ENCODE peak calls at places on chromosomes 5 and 9, in ten cellular contexts. One of them, this sample, is unnamed.
A peak's percentile ranks its signal among the peaks of the same experiment; 100 is the strongest.

GRCh38 chr9:102950341-102950740 is 44.8 kb upstream of the CYLC2 start:
- DNase-seq in tibial nerve: no peak
- DNase-seq in stomach: no peak
- DNase-seq in keratinocyte: no peak
- DNase-seq in tibial artery: no peak
- DNase-seq in coronary artery: no peak
- DNase-seq in A549: no peak
- DNase-seq in cardiac muscle cell: no peak
- DNase-seq in CD8-positive, alpha-beta T cell: no peak
- DNase-seq in GM23338: no peak
- DNase-seq in this sample: no peak

GRCh38 chr5:77981820-77982219 is 205.7 kb upstream of the TBCA start:
- DNase-seq in tibial nerve: no peak
- DNase-seq in stomach: no peak
- DNase-seq in keratinocyte: no peak
- DNase-seq in tibial artery: no peak
- DNase-seq in coronary artery: no peak
- DNase-seq in A549: peak; percentile 5
- DNase-seq in cardiac muscle cell: no peak
- DNase-seq in CD8-positive, alpha-beta T cell: no peak
- DNase-seq in GM23338: peak; percentile 22
- DNase-seq in this sample: no peak

GRCh38 chr5:23631283-23632045 is 124.1 kb downstream of the PRDM9 start:
- DNase-seq in tibial nerve: no peak
- DNase-seq in stomach: no peak
- DNase-seq in keratinocyte: no peak
- DNase-seq in tibial artery: no peak
- DNase-seq in coronary artery: no peak
- DNase-seq in A549: peak; percentile 70
- DNase-seq in cardiac muscle cell: peak; percentile 93
- DNase-seq in CD8-positive, alpha-beta T cell: no peak
- DNase-seq in GM23338: no peak
- DNase-seq in this sample: no peak

GRCh38 chr9:132062768-132063167 is 16.9 kb downstream of the MED27 start:
- DNase-seq in tibial nerve: no peak
- DNase-seq in stomach: no peak
- DNase-seq in keratinocyte: no peak
- DNase-seq in tibial artery: no peak
- DNase-seq in coronary artery: no peak
- DNase-seq in A549: no peak
- DNase-seq in cardiac muscle cell: no peak
- DNase-seq in CD8-positive, alpha-beta T cell: no peak
- DNase-seq in GM23338: no peak
- DNase-seq in this sample: no peak

GRCh38 chr5:140926903-140927573 is 939 bp downstream of the PCDHAC1 start:
- DNase-seq in tibial nerve: no peak
- DNase-seq in stomach: no peak
- DNase-seq in keratinocyte: no peak
- DNase-seq in tibial artery: no peak
- DNase-seq in coronary artery: no peak
- DNase-seq in A549: peak; percentile 2
- DNase-seq in cardiac muscle cell: peak; percentile 28
- DNase-seq in CD8-positive, alpha-beta T cell: no peak
- DNase-seq in GM23338: peak; percentile 74
- DNase-seq in this sample: peak; percentile 54

GRCh38 chr5:177357459-177358332 is at the start of gene RGS14:
- DNase-seq in tibial nerve: no peak
- DNase-seq in stomach: peak; percentile 45
- DNase-seq in keratinocyte: no peak
- DNase-seq in tibial artery: no peak
- DNase-seq in coronary artery: no peak
- DNase-seq in A549: no peak
- DNase-seq in cardiac muscle cell: peak; percentile 65
- DNase-seq in CD8-positive, alpha-beta T cell: peak; percentile 79
- DNase-seq in GM23338: no peak
- DNase-seq in this sample: peak; percentile 35

GRCh38 chr5:54570923-54571322 is 53.4 kb downstream of the SNX18 start:
- DNase-seq in tibial nerve: no peak
- DNase-seq in stomach: no peak
- DNase-seq in keratinocyte: no peak
- DNase-seq in tibial artery: peak; percentile 92
- DNase-seq in coronary artery: peak; percentile 81
- DNase-seq in A549: no peak
- DNase-seq in cardiac muscle cell: peak; percentile 82
- DNase-seq in CD8-positive, alpha-beta T cell: no peak
- DNase-seq in GM23338: no peak
- DNase-seq in this sample: no peak

GRCh38 chr9:94783121-94783664 is 56.7 kb downstream of the AOPEP start:
- DNase-seq in tibial nerve: peak; percentile 50
- DNase-seq in stomach: peak; percentile 80
- DNase-seq in keratinocyte: peak; percentile 98
- DNase-seq in tibial artery: peak; percentile 89
- DNase-seq in coronary artery: peak; percentile 86
- DNase-seq in A549: peak; percentile 100
- DNase-seq in cardiac muscle cell: peak; percentile 90
- DNase-seq in CD8-positive, alpha-beta T cell: peak; percentile 37
- DNase-seq in GM23338: peak; percentile 95
- DNase-seq in this sample: peak; percentile 95

GRCh38 chr5:77842247-77842646 is 66.1 kb upstream of the TBCA start:
- DNase-seq in tibial nerve: no peak
- DNase-seq in stomach: no peak
- DNase-seq in keratinocyte: no peak
- DNase-seq in tibial artery: no peak
- DNase-seq in coronary artery: no peak
- DNase-seq in A549: no peak
- DNase-seq in cardiac muscle cell: peak; percentile 61
- DNase-seq in CD8-positive, alpha-beta T cell: no peak
- DNase-seq in GM23338: no peak
- DNase-seq in this sample: no peak

GRCh38 chr9:123220127-123220526 is 48.3 kb downstream of the STRBP start:
- DNase-seq in tibial nerve: no peak
- DNase-seq in stomach: no peak
- DNase-seq in keratinocyte: no peak
- DNase-seq in tibial artery: no peak
- DNase-seq in coronary artery: no peak
- DNase-seq in A549: no peak
- DNase-seq in cardiac muscle cell: no peak
- DNase-seq in CD8-positive, alpha-beta T cell: no peak
- DNase-seq in GM23338: no peak
- DNase-seq in this sample: no peak

GRCh38 chr9:134483361-134484184 is 157.3 kb downstream of the RXRA start:
- DNase-seq in tibial nerve: no peak
- DNase-seq in stomach: no peak
- DNase-seq in keratinocyte: no peak
- DNase-seq in tibial artery: peak; percentile 51
- DNase-seq in coronary artery: no peak
- DNase-seq in A549: no peak
- DNase-seq in cardiac muscle cell: no peak
- DNase-seq in CD8-positive, alpha-beta T cell: no peak
- DNase-seq in GM23338: no peak
- DNase-seq in this sample: peak; percentile 38

GRCh38 chr9:69542942-69543704 is 129.0 kb downstream of the APBA1 start:
- DNase-seq in tibial nerve: no peak
- DNase-seq in stomach: no peak
- DNase-seq in keratinocyte: no peak
- DNase-seq in tibial artery: no peak
- DNase-seq in coronary artery: no peak
- DNase-seq in A549: no peak
- DNase-seq in cardiac muscle cell: no peak
- DNase-seq in CD8-positive, alpha-beta T cell: no peak
- DNase-seq in GM23338: peak; percentile 55
- DNase-seq in this sample: no peak

DNA sequence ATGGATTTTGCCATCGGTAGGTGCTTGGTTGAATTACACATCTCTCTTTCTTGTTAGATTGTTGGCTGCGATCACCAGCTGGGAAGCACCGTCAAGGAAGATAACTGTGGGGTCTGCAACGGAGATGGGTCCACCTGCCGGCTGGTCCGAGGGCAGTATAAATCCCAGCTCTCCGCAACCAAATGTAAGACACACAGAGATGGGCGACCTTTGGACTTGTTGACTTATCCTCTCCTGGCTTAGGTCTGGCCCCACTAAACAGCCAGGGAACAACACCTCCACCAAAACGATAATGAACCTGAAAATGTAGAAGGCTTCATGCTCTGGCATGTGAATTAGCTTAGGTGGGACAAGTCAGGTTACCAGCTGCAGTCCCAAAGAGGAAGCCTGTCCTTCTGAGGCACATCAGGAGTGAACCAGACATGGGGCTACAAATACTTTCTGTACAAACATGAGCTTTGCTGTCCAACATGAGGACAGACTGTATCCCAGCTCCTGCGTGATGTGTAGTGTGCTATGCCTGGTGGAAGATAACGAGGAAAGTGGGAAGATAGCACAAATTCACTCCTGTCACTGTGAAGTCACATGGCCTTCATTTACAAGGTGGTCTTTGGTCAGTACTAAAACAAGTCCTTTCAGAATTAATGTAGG is 148.4 kb downstream of the ADAMTSL1 start:
- DNase-seq in tibial nerve: no peak
- DNase-seq in stomach: no peak
- DNase-seq in keratinocyte: no peak
- DNase-seq in tibial artery: no peak
- DNase-seq in coronary artery: no peak
- DNase-seq in A549: no peak
- DNase-seq in cardiac muscle cell: no peak
- DNase-seq in CD8-positive, alpha-beta T cell: no peak
- DNase-seq in GM23338: no peak
- DNase-seq in this sample: no peak
- TF ChIP-seq CTCF in tibial nerve: no peak
- TF ChIP-seq CTCF in stomach: no peak
- TF ChIP-seq CTCF in keratinocyte: no peak
- TF ChIP-seq CTCF in tibial artery: no peak
- TF ChIP-seq CTCF in coronary artery: no peak
- TF ChIP-seq CTCF in A549: no peak
- TF ChIP-seq CTCF in cardiac muscle cell: no peak
- TF ChIP-seq CTCF in CD8-positive, alpha-beta T cell: no peak
- TF ChIP-seq CTCF in GM23338: no peak
- TF ChIP-seq CTCF in this sample: no peak

DNA sequence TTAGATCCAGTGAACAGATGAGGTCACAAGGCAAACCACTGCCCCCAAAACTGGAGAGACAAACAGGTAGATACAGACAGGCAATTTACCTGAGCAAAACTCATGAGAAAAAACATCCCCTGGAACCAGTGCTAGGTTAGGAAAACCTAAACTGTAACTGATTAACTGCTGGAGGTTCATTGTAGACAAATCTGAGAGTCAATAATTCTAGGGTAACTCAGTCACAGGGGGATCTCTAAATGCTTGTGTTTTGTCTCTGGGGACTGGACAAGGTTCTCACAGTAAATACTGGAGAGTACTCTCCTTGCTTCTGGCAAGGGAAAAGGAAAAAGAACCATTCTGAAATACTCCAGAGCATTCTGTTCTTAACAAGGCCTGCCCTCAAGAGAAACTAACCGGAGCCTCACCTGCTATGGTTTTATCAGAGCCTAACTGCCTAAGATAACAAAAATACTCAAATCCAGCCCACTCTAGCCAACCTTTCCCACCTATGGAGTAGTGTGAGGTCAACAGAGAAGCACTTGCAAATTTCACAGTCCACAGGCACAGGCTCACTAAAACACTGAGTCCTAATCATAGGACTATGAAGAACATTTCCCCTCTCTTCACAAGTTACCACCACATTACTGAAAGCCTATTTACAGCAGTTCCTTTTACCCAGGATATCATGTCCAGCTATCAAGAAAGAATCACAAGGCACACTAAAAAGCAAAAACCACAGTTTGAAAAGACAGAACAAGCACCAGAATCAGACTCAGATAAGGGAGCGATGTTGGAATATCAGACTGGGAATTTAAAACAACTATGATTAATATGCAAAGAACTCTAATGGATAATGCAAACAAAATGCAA is 139.9 kb upstream of the ACOT12 start:
- DNase-seq in tibial nerve: no peak
- DNase-seq in stomach: no peak
- DNase-seq in keratinocyte: no peak
- DNase-seq in tibial artery: no peak
- DNase-seq in coronary artery: no peak
- DNase-seq in A549: no peak
- DNase-seq in cardiac muscle cell: peak; percentile 55
- DNase-seq in CD8-positive, alpha-beta T cell: no peak
- DNase-seq in GM23338: no peak
- DNase-seq in this sample: no peak
- H3K27ac ChIP-seq in tibial nerve: no peak overlapping the region
- H3K27ac ChIP-seq in stomach: no peak overlapping the region
- H3K27ac ChIP-seq in keratinocyte: no peak overlapping the region
- H3K27ac ChIP-seq in tibial artery: no peak overlapping the region
- H3K27ac ChIP-seq in coronary artery: no peak overlapping the region
- H3K27ac ChIP-seq in A549: no peak overlapping the region
- H3K27ac ChIP-seq in cardiac muscle cell: peak overlapping the region; percentile 83
- H3K27ac ChIP-seq in CD8-positive, alpha-beta T cell: no peak overlapping the region
- H3K27ac ChIP-seq in GM23338: no peak overlapping the region
- H3K27ac ChIP-seq in this sample: no peak overlapping the region

DNA sequence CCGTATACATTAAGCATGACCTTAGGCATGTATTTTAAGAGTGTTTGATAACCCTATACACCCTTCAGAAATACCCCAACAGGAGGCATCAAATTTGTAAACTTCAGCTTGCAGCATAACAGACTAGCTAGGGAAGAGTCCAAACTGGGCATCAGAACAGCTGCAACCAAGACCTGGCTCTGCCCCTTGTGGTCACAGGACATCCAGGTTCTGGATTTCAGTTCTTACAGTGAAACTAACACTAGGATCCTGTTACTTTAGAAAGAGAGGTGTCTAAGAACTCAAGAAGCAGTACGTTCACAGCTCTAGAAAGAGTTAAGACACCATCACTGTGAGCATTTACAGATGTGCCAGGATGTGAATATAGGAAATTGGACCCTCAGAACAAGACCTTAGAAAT is 229.8 kb downstream of the BNC2 start:
- DNase-seq in tibial nerve: no peak
- DNase-seq in stomach: no peak
- DNase-seq in keratinocyte: no peak
- DNase-seq in tibial artery: no peak
- DNase-seq in coronary artery: no peak
- DNase-seq in A549: peak; percentile 49
- DNase-seq in cardiac muscle cell: peak; percentile 37
- DNase-seq in CD8-positive, alpha-beta T cell: no peak
- DNase-seq in GM23338: peak; percentile 72
- DNase-seq in this sample: peak; percentile 65
- TF ChIP-seq CTCF in tibial nerve: no peak
- TF ChIP-seq CTCF in stomach: no peak
- TF ChIP-seq CTCF in keratinocyte: no peak
- TF ChIP-seq CTCF in tibial artery: no peak
- TF ChIP-seq CTCF in coronary artery: no peak
- TF ChIP-seq CTCF in A549: peak; percentile 35
- TF ChIP-seq CTCF in cardiac muscle cell: peak; percentile 30
- TF ChIP-seq CTCF in CD8-positive, alpha-beta T cell: no peak
- TF ChIP-seq CTCF in GM23338: peak; percentile 45
- TF ChIP-seq CTCF in this sample: peak; percentile 34

GRCh38 chr9:30574355-30575151 is 1809.9 kb upstream of the ACO1 start:
- DNase-seq in tibial nerve: no peak
- DNase-seq in stomach: no peak
- DNase-seq in keratinocyte: no peak
- DNase-seq in tibial artery: no peak
- DNase-seq in coronary artery: no peak
- DNase-seq in A549: peak; percentile 1
- DNase-seq in cardiac muscle cell: no peak
- DNase-seq in CD8-positive, alpha-beta T cell: peak; percentile 14
- DNase-seq in GM23338: peak; percentile 12
- DNase-seq in this sample: peak; percentile 35
- H3K27ac ChIP-seq in tibial nerve: no peak overlapping the region
- H3K27ac ChIP-seq in stomach: no peak overlapping the region
- H3K27ac ChIP-seq in keratinocyte: no peak overlapping the region
- H3K27ac ChIP-seq in tibial artery: no peak overlapping the region
- H3K27ac ChIP-seq in coronary artery: no peak overlapping the region
- H3K27ac ChIP-seq in A549: no peak overlapping the region
- H3K27ac ChIP-seq in cardiac muscle cell: no peak overlapping the region
- H3K27ac ChIP-seq in CD8-positive, alpha-beta T cell: no peak overlapping the region
- H3K27ac ChIP-seq in GM23338: no peak overlapping the region
- H3K27ac ChIP-seq in this sample: no peak overlapping the region

This sample was measured in psoas muscle.